ENCODE peak calls at places on chromosomes 16 and 17, in seven cellular contexts. One of them, this sample, is unnamed.
A peak's percentile ranks its signal among the peaks of the same experiment; 100 is the strongest.

GRCh38 chr16:86951831-86952598 is 365.2 kb downstream of the C16orf95 start:
- DNase-seq in tibial artery: peak; percentile 74
- DNase-seq in AG04449: peak; percentile 93
- DNase-seq in kidney: no peak
- DNase-seq in cardiac muscle cell: no peak
- DNase-seq in ascending aorta: peak; percentile 75
- DNase-seq in heart right ventricle: no peak
- DNase-seq in this sample: peak; percentile 99

GRCh38 chr16:48011888-48012658 is 143.7 kb downstream of the ABCC12 start:
- DNase-seq in kidney: no peak
- DNase-seq in tibial artery: no peak
- DNase-seq in ascending aorta: no peak
- DNase-seq in AG04449: no peak
- DNase-seq in cardiac muscle cell: no peak
- DNase-seq in heart right ventricle: no peak
- DNase-seq in this sample: no peak

GRCh38 chr16:64964126-64964540 is 157.7 kb downstream of the CDH11 start:
- DNase-seq in heart right ventricle: no peak
- DNase-seq in cardiac muscle cell: no peak
- DNase-seq in kidney: no peak
- DNase-seq in tibial artery: no peak
- DNase-seq in AG04449: peak; percentile 49
- DNase-seq in ascending aorta: no peak
- DNase-seq in this sample: peak; percentile 82

GRCh38 chr17:49694847-49695697 is 12.7 kb downstream of the SLC35B1 start:
- DNase-seq in kidney: no peak
- DNase-seq in heart right ventricle: peak; percentile 54
- DNase-seq in tibial artery: peak; percentile 64
- DNase-seq in cardiac muscle cell: peak; percentile 61
- DNase-seq in AG04449: no peak
- DNase-seq in ascending aorta: no peak
- DNase-seq in this sample: peak; percentile 31

GRCh38 chr17:73492802-73493139 is 151.5 kb downstream of the SDK2 start:
- DNase-seq in heart right ventricle: no peak
- DNase-seq in tibial artery: no peak
- DNase-seq in ascending aorta: no peak
- DNase-seq in cardiac muscle cell: peak; percentile 55
- DNase-seq in kidney: no peak
- DNase-seq in AG04449: no peak
- DNase-seq in this sample: no peak

GRCh38 chr17:38897176-38897575 is 27.3 kb downstream of the LASP1 start:
- DNase-seq in cardiac muscle cell: no peak
- DNase-seq in kidney: no peak
- DNase-seq in ascending aorta: no peak
- DNase-seq in AG04449: no peak
- DNase-seq in heart right ventricle: peak; percentile 86
- DNase-seq in tibial artery: peak; percentile 59
- DNase-seq in this sample: no peak

GRCh38 chr16:1494129-1494640 is 1.0 kb downstream of the TELO2 start:
- DNase-seq in kidney: peak; percentile 88
- DNase-seq in cardiac muscle cell: peak; percentile 47
- DNase-seq in ascending aorta: peak; percentile 80
- DNase-seq in tibial artery: peak; percentile 54
- DNase-seq in AG04449: peak; percentile 14
- DNase-seq in heart right ventricle: peak; percentile 77
- DNase-seq in this sample: peak; percentile 89

GRCh38 chr17:66652840-66653507 is 181.9 kb upstream of the CACNG5 start:
- DNase-seq in kidney: no peak
- DNase-seq in ascending aorta: no peak
- DNase-seq in AG04449: no peak
- DNase-seq in cardiac muscle cell: no peak
- DNase-seq in heart right ventricle: no peak
- DNase-seq in tibial artery: no peak
- DNase-seq in this sample: peak; percentile 51

GRCh38 chr16:88351521-88352101 is 31.1 kb upstream of the ZNF469 start:
- DNase-seq in ascending aorta: no peak
- DNase-seq in AG04449: no peak
- DNase-seq in tibial artery: no peak
- DNase-seq in heart right ventricle: no peak
- DNase-seq in kidney: peak; percentile 53
- DNase-seq in cardiac muscle cell: no peak
- DNase-seq in this sample: no peak

GRCh38 chr16:10749680-10750035 is 6.0 kb downstream of the NUBP1 start:
- DNase-seq in cardiac muscle cell: no peak
- DNase-seq in heart right ventricle: no peak
- DNase-seq in kidney: no peak
- DNase-seq in AG04449: no peak
- DNase-seq in ascending aorta: no peak
- DNase-seq in tibial artery: no peak
- DNase-seq in this sample: peak; percentile 14

GRCh38 chr17:47703191-47703591 is 9.2 kb downstream of the TBKBP1 start:
- DNase-seq in AG04449: no peak
- DNase-seq in heart right ventricle: no peak
- DNase-seq in tibial artery: no peak
- DNase-seq in cardiac muscle cell: no peak
- DNase-seq in ascending aorta: no peak
- DNase-seq in kidney: peak; percentile 63
- DNase-seq in this sample: no peak

GRCh38 chr17:28484296-28484695 is 10.9 kb downstream of the SLC13A2 start:
- DNase-seq in heart right ventricle: no peak
- DNase-seq in AG04449: no peak
- DNase-seq in kidney: no peak
- DNase-seq in cardiac muscle cell: no peak
- DNase-seq in ascending aorta: no peak
- DNase-seq in tibial artery: no peak
- DNase-seq in this sample: no peak

GRCh38 chr17:21463779-21464407 is 87.7 kb downstream of the KCNJ12 start:
- DNase-seq in kidney: peak; percentile 51
- DNase-seq in ascending aorta: no peak
- DNase-seq in heart right ventricle: peak; percentile 11
- DNase-seq in AG04449: no peak
- DNase-seq in tibial artery: no peak
- DNase-seq in cardiac muscle cell: peak; percentile 28
- DNase-seq in this sample: peak; percentile 39

GRCh38 chr17:63701477-63702222 is 1.7 kb upstream of the LIMD2 start:
- DNase-seq in kidney: peak; percentile 76
- DNase-seq in heart right ventricle: peak; percentile 31
- DNase-seq in cardiac muscle cell: no peak
- DNase-seq in AG04449: no peak
- DNase-seq in tibial artery: no peak
- DNase-seq in ascending aorta: peak; percentile 67
- DNase-seq in this sample: no peak

DNA sequence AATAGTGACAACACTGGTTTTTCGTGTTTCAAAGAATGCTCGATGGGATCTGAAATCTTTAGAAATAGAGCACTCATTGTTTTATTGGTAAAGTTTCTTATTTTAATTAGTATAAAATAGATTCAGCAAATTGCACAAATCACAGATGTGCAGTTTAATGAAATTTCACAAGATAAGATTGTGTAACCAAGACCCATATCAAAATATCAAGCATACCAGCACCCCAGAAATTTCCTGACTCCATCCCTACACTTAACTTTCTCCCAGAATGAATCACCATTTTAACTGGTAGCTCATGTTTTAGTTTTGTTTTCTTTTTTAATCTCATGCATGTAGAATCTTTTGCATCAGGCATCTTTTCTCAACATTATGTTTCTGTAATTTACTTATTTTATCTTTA is 185.9 kb downstream of the KCNJ2 start:
- DNase-seq in heart right ventricle: no peak
- DNase-seq in ascending aorta: no peak
- DNase-seq in AG04449: no peak
- DNase-seq in tibial artery: no peak
- DNase-seq in cardiac muscle cell: no peak
- DNase-seq in kidney: no peak
- DNase-seq in this sample: peak; percentile 49
- H3K4me3 ChIP-seq in heart right ventricle: no peak overlapping the region
- H3K4me3 ChIP-seq in ascending aorta: no peak overlapping the region
- H3K4me3 ChIP-seq in AG04449: no peak overlapping the region
- H3K4me3 ChIP-seq in tibial artery: no peak overlapping the region
- H3K4me3 ChIP-seq in cardiac muscle cell: no peak overlapping the region
- H3K4me3 ChIP-seq in kidney: no peak overlapping the region
- H3K4me3 ChIP-seq in this sample: no peak overlapping the region

GRCh38 chr16:31130899-31131298 is 4.6 kb downstream of the PRSS8 start:
- DNase-seq in heart right ventricle: no peak
- DNase-seq in tibial artery: no peak
- DNase-seq in ascending aorta: no peak
- DNase-seq in AG04449: no peak
- DNase-seq in cardiac muscle cell: no peak
- DNase-seq in kidney: peak; percentile 96
- DNase-seq in this sample: no peak

GRCh38 chr16:31129568-31130335 is 5.8 kb downstream of the PRSS8 start:
- DNase-seq in kidney: peak; percentile 89
- DNase-seq in tibial artery: no peak
- DNase-seq in AG04449: no peak
- DNase-seq in heart right ventricle: peak; percentile 52
- DNase-seq in ascending aorta: no peak
- DNase-seq in cardiac muscle cell: no peak
- DNase-seq in this sample: no peak

GRCh38 chr16:31130336-31130812 is 5.2 kb downstream of the PRSS8 start:
- DNase-seq in ascending aorta: no peak
- DNase-seq in heart right ventricle: peak; percentile 23
- DNase-seq in cardiac muscle cell: no peak
- DNase-seq in tibial artery: no peak
- DNase-seq in AG04449: no peak
- DNase-seq in kidney: peak; percentile 82
- DNase-seq in this sample: no peak

GRCh38 chr16:31127182-31127581 is 8.3 kb downstream of the PRSS8 start:
- DNase-seq in tibial artery: no peak
- DNase-seq in AG04449: no peak
- DNase-seq in ascending aorta: no peak
- DNase-seq in kidney: no peak
- DNase-seq in cardiac muscle cell: no peak
- DNase-seq in heart right ventricle: no peak
- DNase-seq in this sample: no peak

DNA sequence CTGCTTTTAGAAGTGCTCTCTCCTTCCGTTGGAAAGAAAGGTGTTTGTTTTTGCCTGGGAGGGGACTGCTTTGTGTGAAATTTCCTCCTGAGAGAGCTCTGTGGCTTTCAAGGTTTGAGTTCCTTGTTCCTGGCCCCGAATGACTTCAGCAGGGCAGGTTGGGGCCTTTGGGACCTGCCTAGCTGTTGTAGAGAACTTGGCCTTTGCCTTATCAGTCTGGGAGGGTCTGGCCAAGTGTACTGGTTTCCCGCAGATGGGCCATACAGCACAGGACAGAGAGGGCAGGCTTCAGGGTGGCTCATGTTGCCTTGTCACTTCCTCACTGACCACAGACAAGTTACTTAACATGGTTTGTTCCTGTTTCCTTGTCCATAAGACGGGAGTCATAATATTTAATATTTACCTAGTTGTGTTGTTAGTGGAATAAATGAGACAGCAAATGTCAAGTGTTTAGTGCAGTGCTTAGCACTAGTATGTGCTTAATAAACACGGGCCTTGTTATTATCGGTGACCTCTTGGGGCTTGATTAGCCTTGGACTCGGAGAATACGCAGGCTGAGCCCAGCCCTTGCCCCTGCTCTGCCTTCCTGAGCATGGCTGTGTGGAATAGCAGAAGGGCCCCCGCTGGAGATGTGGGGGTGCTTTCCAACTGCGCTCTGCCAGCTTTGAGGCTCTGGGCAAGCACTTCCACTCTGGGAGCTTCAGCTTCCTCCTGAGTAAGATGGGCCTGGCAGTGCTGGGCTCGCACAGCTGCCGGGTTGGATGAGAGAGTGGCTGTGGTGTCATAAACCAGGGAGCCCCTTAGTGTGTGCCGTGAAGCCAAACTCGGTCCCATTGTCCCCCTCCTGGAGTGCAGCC is 6.6 kb downstream of the PRSS8 start:
- DNase-seq in tibial artery: no peak
- DNase-seq in heart right ventricle: peak; percentile 26
- DNase-seq in kidney: peak; percentile 73
- DNase-seq in cardiac muscle cell: no peak
- DNase-seq in ascending aorta: no peak
- DNase-seq in AG04449: no peak
- DNase-seq in this sample: no peak
- TF ChIP-seq CTCF in tibial artery: no peak
- TF ChIP-seq CTCF in heart right ventricle: no peak
- TF ChIP-seq CTCF in kidney: no peak
- TF ChIP-seq CTCF in cardiac muscle cell: no peak
- TF ChIP-seq CTCF in ascending aorta: no peak
- TF ChIP-seq CTCF in AG04449: no peak
- TF ChIP-seq CTCF in this sample: no peak

GRCh38 chr17:81962499-81963441 is 1.8 kb upstream of the NOTUM start:
- DNase-seq in ascending aorta: no peak
- DNase-seq in heart right ventricle: no peak
- DNase-seq in kidney: no peak
- DNase-seq in AG04449: no peak
- DNase-seq in cardiac muscle cell: no peak
- DNase-seq in tibial artery: no peak
- DNase-seq in this sample: no peak
- H3K4me3 ChIP-seq in ascending aorta: no peak overlapping the region
- H3K4me3 ChIP-seq in heart right ventricle: no peak overlapping the region
- H3K4me3 ChIP-seq in kidney: no peak overlapping the region
- H3K4me3 ChIP-seq in AG04449: no peak overlapping the region
- H3K4me3 ChIP-seq in cardiac muscle cell: no peak overlapping the region
- H3K4me3 ChIP-seq in tibial artery: no peak overlapping the region
- H3K4me3 ChIP-seq in this sample: no peak overlapping the region

GRCh38 chr17:13480877-13481276 is 120.9 kb downstream of the HS3ST3A1 start:
- DNase-seq in heart right ventricle: no peak
- DNase-seq in cardiac muscle cell: no peak
- DNase-seq in tibial artery: no peak
- DNase-seq in AG04449: no peak
- DNase-seq in ascending aorta: no peak
- DNase-seq in kidney: no peak
- DNase-seq in this sample: no peak

GRCh38 chr17:13477180-13477611 is 124.5 kb downstream of the HS3ST3A1 start:
- DNase-seq in kidney: no peak
- DNase-seq in AG04449: no peak
- DNase-seq in cardiac muscle cell: no peak
- DNase-seq in heart right ventricle: no peak
- DNase-seq in ascending aorta: no peak
- DNase-seq in tibial artery: no peak
- DNase-seq in this sample: peak; percentile 79

GRCh38 chr17:13476722-13477121 is 125.0 kb downstream of the HS3ST3A1 start:
- DNase-seq in tibial artery: no peak
- DNase-seq in ascending aorta: no peak
- DNase-seq in heart right ventricle: no peak
- DNase-seq in cardiac muscle cell: no peak
- DNase-seq in AG04449: no peak
- DNase-seq in kidney: no peak
- DNase-seq in this sample: peak; percentile 75

GRCh38 chr17:13475574-13476223 is 126.0 kb downstream of the HS3ST3A1 start:
- DNase-seq in cardiac muscle cell: no peak
- DNase-seq in heart right ventricle: no peak
- DNase-seq in kidney: no peak
- DNase-seq in tibial artery: peak; percentile 46
- DNase-seq in AG04449: no peak
- DNase-seq in ascending aorta: no peak
- DNase-seq in this sample: no peak

DNA sequence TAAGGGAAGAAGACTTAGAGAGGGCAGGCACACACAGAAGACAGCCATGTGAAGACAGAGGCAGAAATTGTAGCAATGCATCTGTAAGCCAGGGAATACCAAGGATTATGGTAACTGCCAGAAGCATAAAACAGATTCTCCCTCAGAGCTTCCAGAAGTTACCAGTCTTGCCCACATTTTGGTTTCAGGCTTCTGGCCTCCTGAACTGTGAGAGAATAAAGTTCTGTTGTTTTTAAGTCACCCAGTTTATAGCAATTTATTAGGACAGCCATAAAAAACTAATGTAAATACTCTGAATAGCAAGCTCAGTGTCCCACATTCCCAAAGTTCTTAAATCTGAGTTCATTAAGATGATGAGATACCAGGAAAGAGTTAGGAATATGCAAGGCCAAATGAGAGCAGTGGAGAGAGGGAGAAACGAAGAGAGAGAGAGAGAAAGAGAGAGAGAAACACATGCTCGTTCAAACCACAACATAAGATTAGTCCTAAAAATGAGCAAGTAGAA is 123.4 kb downstream of the HS3ST3A1 start:
- DNase-seq in cardiac muscle cell: no peak
- DNase-seq in kidney: no peak
- DNase-seq in AG04449: no peak
- DNase-seq in tibial artery: no peak
- DNase-seq in ascending aorta: no peak
- DNase-seq in heart right ventricle: no peak
- DNase-seq in this sample: no peak
- TF ChIP-seq CTCF in cardiac muscle cell: no peak
- TF ChIP-seq CTCF in kidney: no peak
- TF ChIP-seq CTCF in AG04449: no peak
- TF ChIP-seq CTCF in tibial artery: no peak
- TF ChIP-seq CTCF in ascending aorta: no peak
- TF ChIP-seq CTCF in heart right ventricle: no peak
- TF ChIP-seq CTCF in this sample: no peak